ENCODE peak calls at places on chromosome 9, in ten cellular contexts. U, S, E, M, I, J, T, R, X and B are unnamed samples. For H3K4me1, the result is how much of the 10 kb centered on the place peaks cover.

GRCh38 chr9:137448569-137448962 is 7.4 kb upstream of the ENTPD8 start:
- DNase-seq in U (no peak), S (no peak), E (no peak), M (no peak), I (no peak), J (no peak), T (no peak), R (no peak), X (no peak), B (peak)

GRCh38 chr9:123536455-123536868 is 180.5 kb downstream of the CRB2 start:
- DNase-seq in U (no peak), S (no peak), E (no peak), M (no peak), I (no peak), J (no peak), T (no peak), R (no peak), X (no peak), B (no peak)

GRCh38 chr9:134385873-134386370 is 59.7 kb downstream of the RXRA start:
- DNase-seq in U (no peak), S (no peak), E (no peak), M (no peak), I (no peak), J (no peak), T (no peak), R (no peak), X (no peak), B (no peak)

GRCh38 chr9:90847971-90848370 is 46.4 kb downstream of the SYK start:
- DNase-seq in U (no peak), S (no peak), E (no peak), M (no peak), I (no peak), J (no peak), T (no peak), R (no peak), X (no peak), B (no peak)

GRCh38 chr9:70404261-70404660 is 10.2 kb downstream of the KLF9 start:
- DNase-seq in U (no peak), S (peak), E (no peak), M (no peak), I (no peak), J (no peak), T (peak), R (peak), X (no peak), B (no peak)

GRCh38 chr9:90855208-90856000 is 53.8 kb downstream of the SYK start:
- DNase-seq in U (no peak), S (no peak), E (no peak), M (no peak), I (no peak), J (no peak), T (no peak), R (no peak), X (no peak), B (no peak)

GRCh38 chr9:73121375-73121935 is 30.2 kb upstream of the ANXA1 start:
- DNase-seq in U (no peak), S (no peak), E (no peak), M (no peak), I (no peak), J (no peak), T (no peak), R (no peak), X (no peak), B (no peak)

GRCh38 chr9:73059304-73059703 is 92.4 kb upstream of the ANXA1 start:
- DNase-seq in U (no peak), S (no peak), E (no peak), M (no peak), I (no peak), J (no peak), T (no peak), R (no peak), X (no peak), B (no peak)

GRCh38 chr9:124216474-124217176 is 41.1 kb upstream of the NEK6 start:
- DNase-seq in U (no peak), S (no peak), E (no peak), M (no peak), I (peak), J (no peak), T (no peak), R (no peak), X (no peak), B (peak)

GRCh38 chr9:13552606-13553215 is 273.2 kb upstream of the MPDZ start:
- DNase-seq in U (no peak), S (no peak), E (no peak), M (no peak), I (no peak), J (no peak), T (no peak), R (no peak), X (no peak), B (no peak)

GRCh38 chr9:88436379-88436778 is 48.1 kb downstream of the SPIN1 start:
- DNase-seq in U (no peak), S (no peak), E (no peak), M (no peak), I (no peak), J (no peak), T (no peak), R (no peak), X (no peak), B (no peak)

GRCh38 chr9:20620658-20621552 is 1.4 kb downstream of the MLLT3 start:
- DNase-seq in U (peak), S (peak), E (peak), M (peak), I (peak), J (peak), T (peak), R (peak), X (peak), B (peak)

GRCh38 chr9:85377751-85378289 is 363.9 kb downstream of the AGTPBP1 start:
- DNase-seq in U (no peak), S (no peak), E (no peak), M (no peak), I (no peak), J (no peak), T (no peak), R (no peak), X (no peak), B (no peak)

GRCh38 chr9:77598510-77598909 is 49.6 kb downstream of the GNA14 start:
- DNase-seq in U (no peak), S (peak), E (peak), M (no peak), I (no peak), J (no peak), T (no peak), R (peak), X (peak), B (peak)

GRCh38 chr9:73269430-73270101 is 117.9 kb downstream of the ANXA1 start:
- DNase-seq in U (peak), S (no peak), E (no peak), M (no peak), I (no peak), J (no peak), T (no peak), R (no peak), X (no peak), B (no peak)

GRCh38 chr9:114386361-114386885 is 1.4 kb downstream of the AKNA start:
- DNase-seq in U (no peak), S (no peak), E (no peak), M (no peak), I (no peak), J (no peak), T (no peak), R (no peak), X (no peak), B (no peak)
- TF ChIP-seq POLR2A in U (no peak), S (no peak), E (no peak), M (no peak), I (no peak), J (no peak), T (no peak), R (no peak), X (no peak), B (no peak)

DNA sequence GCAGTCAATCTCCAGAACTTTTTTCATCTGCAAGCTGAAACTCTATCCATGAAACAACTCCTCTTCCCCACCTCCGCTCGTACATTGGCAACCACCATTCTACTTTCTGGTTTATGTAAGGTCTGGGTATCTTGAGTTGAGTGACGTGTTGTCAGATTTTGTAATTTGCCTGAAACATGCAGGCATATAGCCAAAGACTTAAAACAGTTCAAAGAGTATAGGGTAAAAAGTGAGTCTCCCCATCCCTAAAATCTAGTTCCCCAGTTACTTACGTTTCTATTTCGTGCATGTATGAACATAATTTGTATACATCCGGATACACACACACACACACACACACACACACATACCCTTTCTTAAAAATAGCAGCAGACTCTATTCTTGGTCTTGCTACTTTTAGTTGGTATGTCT is 868 bp downstream of the HSDL2 start:
- DNase-seq in U (no peak), S (no peak), E (peak), M (no peak), I (no peak), J (no peak), T (no peak), R (no peak), X (no peak), B (no peak)
- H3K4me1 ChIP-seq in U (under half), S (under half), E (under half), M (half or more), I (under half), J (under half), T (under half), R (under half), X (under half), B (half or more)

GRCh38 chr9:109781541-109782197 is 1.7 kb downstream of the PALM2AKAP2 start:
- DNase-seq in U (no peak), S (no peak), E (no peak), M (no peak), I (no peak), J (no peak), T (no peak), R (no peak), X (no peak), B (no peak)
- H3K4me3 ChIP-seq in U (no peak), S (peak), E (no peak), M (peak), I (peak), J (no peak), T (peak), R (peak), X (no peak), B (peak)

DNA sequence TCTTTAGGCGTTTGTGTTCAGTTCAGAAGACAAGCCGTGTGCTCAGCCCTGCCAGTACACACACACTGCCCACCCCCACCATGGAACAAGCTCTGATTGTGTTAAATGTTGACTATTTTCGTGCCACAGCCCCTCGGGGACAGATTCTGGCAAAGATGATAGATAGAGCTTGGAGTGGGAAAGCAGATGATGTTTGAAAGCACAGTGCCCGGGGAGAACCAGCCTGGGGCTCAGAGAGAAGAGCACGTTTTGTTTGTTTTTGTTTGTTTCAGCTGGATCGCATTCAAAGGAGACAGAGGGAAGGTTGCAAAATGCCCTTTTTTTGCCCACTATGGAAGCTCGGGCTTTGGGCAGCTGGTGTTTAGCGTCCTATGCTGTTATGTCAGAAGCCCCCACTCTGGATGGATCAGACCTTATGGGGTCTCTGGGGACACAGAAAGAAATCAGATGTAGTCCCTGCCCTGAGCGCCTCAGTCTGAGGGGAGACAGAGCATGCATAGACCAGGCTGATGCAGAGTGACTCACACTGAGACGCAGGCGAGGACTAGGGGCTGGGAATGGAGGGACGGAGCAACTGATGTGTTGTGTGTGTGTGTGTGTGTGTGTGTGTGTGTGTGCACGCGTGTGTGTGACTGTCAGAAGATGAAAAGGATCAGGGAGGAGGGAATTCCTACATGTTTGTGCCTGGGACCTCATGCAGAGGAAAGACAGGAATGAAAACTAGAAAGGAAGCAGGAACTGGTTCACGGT is 229.7 kb downstream of the MELK start:
- DNase-seq in U (no peak), S (no peak), E (no peak), M (no peak), I (no peak), J (no peak), T (no peak), R (no peak), X (no peak), B (no peak)
- TF ChIP-seq POLR2A in U (no peak), S (no peak), E (no peak), M (no peak), I (no peak), J (no peak), T (no peak), R (no peak), X (no peak), B (no peak)

GRCh38 chr9:127131871-127132270 is 9.4 kb upstream of the ANGPTL2 start:
- DNase-seq in U (no peak), S (no peak), E (no peak), M (no peak), I (no peak), J (no peak), T (peak), R (peak), X (no peak), B (no peak)
- H3K4me1 ChIP-seq in U (under half), S (under half), E (under half), M (under half), I (under half), J (under half), T (half or more), R (under half), X (half or more), B (half or more)

DNA sequence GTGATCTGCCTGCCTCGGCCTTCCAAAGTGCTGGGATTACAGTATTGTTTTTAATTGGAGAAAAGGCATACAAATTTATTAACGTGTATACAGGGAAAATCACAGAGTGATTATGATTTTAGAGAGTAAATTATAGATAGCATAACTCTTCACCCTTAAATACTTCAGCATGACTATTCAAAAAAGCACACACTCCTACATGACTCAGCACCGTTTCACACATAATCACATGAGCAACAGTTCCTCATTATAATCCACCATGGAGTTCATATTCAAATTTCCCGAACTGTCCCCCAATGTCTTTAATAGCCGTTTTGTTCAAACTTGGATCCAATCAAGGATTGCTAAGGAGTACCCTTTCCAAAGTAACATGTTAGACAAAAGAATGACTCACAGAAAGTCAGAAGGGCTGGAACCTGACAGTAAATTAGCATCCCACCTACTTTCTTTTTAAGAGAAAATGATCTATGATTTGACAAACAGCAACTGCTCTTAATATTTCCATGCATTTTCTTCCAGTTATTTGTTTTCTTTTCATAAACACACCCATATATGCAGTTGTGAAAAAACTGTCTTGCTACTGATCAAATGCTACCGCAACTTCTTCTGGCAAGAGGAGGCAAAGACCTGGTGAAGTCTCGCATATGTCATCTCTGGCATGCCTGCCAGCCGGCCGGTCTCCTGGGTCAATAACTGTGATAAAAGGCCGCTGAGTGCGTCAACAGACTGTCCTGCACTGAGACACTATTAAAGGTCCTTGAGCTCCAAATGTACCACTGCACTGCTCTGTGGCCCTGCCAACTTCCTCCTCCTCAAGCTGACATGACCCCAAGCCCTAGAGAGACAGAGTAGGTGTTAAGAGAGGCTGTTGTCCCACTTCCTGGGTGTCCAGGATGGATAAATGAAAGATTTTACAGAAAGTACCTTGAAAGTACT is 31.9 kb downstream of the RAPGEF1 start:
- DNase-seq in U (peak), S (no peak), E (peak), M (peak), I (peak), J (peak), T (no peak), R (no peak), X (peak), B (peak)
- H3K4me3 ChIP-seq in U (no peak), S (no peak), E (no peak), M (no peak), I (peak), J (no peak), T (no peak), R (no peak), X (no peak), B (peak)

DNA sequence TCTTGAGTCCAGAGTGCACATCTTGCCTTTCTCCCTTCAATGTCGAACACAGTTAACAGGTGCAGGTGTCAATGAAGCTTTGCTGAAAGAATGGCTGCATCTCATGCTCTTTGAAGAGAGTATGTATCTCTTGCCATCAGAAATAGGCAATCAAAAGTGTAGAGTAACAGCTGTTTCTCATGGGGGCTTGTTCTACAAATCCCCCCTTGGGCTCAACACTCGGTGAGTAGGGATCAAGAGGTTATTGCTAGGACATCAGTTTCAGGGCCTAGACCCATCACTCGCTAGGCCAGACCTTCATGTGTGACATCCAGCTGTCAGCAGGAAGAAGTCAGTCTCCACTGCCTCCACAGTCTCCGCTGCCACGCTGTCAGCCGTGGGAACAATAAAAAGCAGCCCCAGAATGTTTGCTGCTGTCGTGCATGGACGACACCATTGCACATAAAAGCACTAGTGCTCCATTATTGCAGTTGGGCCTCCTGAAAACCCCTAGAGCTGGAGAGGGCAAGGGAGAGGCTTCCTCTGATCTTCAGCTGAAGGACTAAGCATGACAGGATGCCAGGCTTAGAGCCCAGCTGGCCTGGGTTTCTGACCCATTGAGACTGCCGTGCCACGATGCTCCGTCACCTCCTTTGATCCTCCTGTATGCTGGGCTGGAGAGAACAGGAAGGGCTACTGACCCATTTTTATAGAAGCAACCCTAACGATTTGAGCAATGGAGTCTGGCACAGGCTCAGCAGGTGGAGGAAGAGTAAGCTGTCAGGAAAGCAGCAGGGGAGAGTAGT is 23.6 kb downstream of the TRAF1 start:
- DNase-seq in U (no peak), S (no peak), E (no peak), M (no peak), I (no peak), J (no peak), T (no peak), R (no peak), X (no peak), B (no peak)
- TF ChIP-seq POLR2A in U (no peak), S (no peak), E (no peak), M (no peak), I (no peak), J (no peak), T (no peak), R (no peak), X (no peak), B (no peak)

GRCh38 chr9:33163433-33164137 is 3.6 kb downstream of the B4GALT1 start:
- DNase-seq in U (no peak), S (peak), E (no peak), M (no peak), I (no peak), J (no peak), T (no peak), R (no peak), X (no peak), B (no peak)

GRCh38 chr9:33162721-33163311 is 4.3 kb downstream of the B4GALT1 start:
- DNase-seq in U (peak), S (peak), E (peak), M (no peak), I (peak), J (peak), T (peak), R (peak), X (peak), B (no peak)

GRCh38 chr9:33159760-33160127 is 7.4 kb downstream of the B4GALT1 start:
- DNase-seq in U (no peak), S (no peak), E (peak), M (peak), I (peak), J (peak), T (no peak), R (no peak), X (peak), B (peak)

GRCh38 chr9:33161011-33161588 is 6.0 kb downstream of the B4GALT1 start:
- DNase-seq in U (peak), S (peak), E (peak), M (peak), I (peak), J (peak), T (peak), R (peak), X (peak), B (peak)

GRCh38 chr9:33161589-33162132 is 5.5 kb downstream of the B4GALT1 start:
- DNase-seq in U (no peak), S (no peak), E (peak), M (no peak), I (peak), J (peak), T (no peak), R (no peak), X (peak), B (no peak)
- H3K4me1 ChIP-seq in U (half or more), S (under half), E (half or more), M (half or more), I (half or more), J (under half), T (half or more), R (under half), X (half or more), B (half or more)